ENCODE peak calls at places on chromosomes 3 and 15, in four cellular contexts. O is fibroblast of lung, Q is neural progenitor cell, V is psoas muscle. T is an unnamed sample.

GRCh38 chr3:12180218-12180617 is 21.5 kb upstream of the TIMP4 start:
- DNase-seq in O (peak), V (peak), Q (no peak), T (no peak)

GRCh38 chr15:40782609-40783227 is 12.9 kb downstream of the C15orf62 start:
- DNase-seq in O (peak), Q (peak), V (peak), T (no peak)

GRCh38 chr3:9649791-9650521 is 651 bp downstream of the MTMR14 start:
- DNase-seq in O (no peak), Q (peak), V (no peak), T (no peak)

GRCh38 chr3:160801386-160802118 is 45.5 kb downstream of the PPM1L start:
- DNase-seq in Q (no peak), V (peak), O (peak), T (no peak)

GRCh38 chr3:48695113-48695753 is 9.5 kb upstream of the NCKIPSD start:
- DNase-seq in O (peak), V (peak), Q (peak), T (no peak)

GRCh38 chr3:127749787-127750225 is 72.5 kb downstream of the MGLL start:
- DNase-seq in V (no peak), O (no peak), Q (no peak), T (no peak)

GRCh38 chr15:66670698-66671580 is 31.1 kb upstream of the SMAD6 start:
- DNase-seq in O (no peak), Q (peak), V (no peak), T (no peak)

GRCh38 chr3:120350431-120350941 is 1.3 kb upstream of the LRRC58 start:
- DNase-seq in Q (no peak), O (peak), V (no peak), T (peak)

GRCh38 chr3:142180761-142181362 is 31.5 kb upstream of the TFDP2 start:
- DNase-seq in Q (peak), O (peak), V (no peak), T (no peak)

GRCh38 chr15:42413914-42414313 is 54.6 kb downstream of the CAPN3 start:
- DNase-seq in Q (no peak), V (no peak), O (peak), T (no peak)

GRCh38 chr3:37992271-37993066 is 1.9 kb downstream of the VILL start:
- DNase-seq in V (no peak), Q (no peak), O (no peak), T (no peak)

GRCh38 chr3:4744405-4745239 is 234.6 kb upstream of the BHLHE40 start:
- DNase-seq in Q (no peak), O (peak), V (no peak), T (no peak)

GRCh38 chr3:159764211-159765024 is 224.2 kb upstream of the IL12A start:
- DNase-seq in Q (peak), V (peak), O (peak), T (peak)

GRCh38 chr15:42084465-42085235 is 9.7 kb downstream of the PLA2G4D start:
- DNase-seq in O (peak), Q (peak), V (peak), T (peak)

GRCh38 chr15:43998607-43999006 is 171.8 kb downstream of the WDR76 start:
- DNase-seq in Q (peak), O (peak), V (no peak), T (peak)

DNA sequence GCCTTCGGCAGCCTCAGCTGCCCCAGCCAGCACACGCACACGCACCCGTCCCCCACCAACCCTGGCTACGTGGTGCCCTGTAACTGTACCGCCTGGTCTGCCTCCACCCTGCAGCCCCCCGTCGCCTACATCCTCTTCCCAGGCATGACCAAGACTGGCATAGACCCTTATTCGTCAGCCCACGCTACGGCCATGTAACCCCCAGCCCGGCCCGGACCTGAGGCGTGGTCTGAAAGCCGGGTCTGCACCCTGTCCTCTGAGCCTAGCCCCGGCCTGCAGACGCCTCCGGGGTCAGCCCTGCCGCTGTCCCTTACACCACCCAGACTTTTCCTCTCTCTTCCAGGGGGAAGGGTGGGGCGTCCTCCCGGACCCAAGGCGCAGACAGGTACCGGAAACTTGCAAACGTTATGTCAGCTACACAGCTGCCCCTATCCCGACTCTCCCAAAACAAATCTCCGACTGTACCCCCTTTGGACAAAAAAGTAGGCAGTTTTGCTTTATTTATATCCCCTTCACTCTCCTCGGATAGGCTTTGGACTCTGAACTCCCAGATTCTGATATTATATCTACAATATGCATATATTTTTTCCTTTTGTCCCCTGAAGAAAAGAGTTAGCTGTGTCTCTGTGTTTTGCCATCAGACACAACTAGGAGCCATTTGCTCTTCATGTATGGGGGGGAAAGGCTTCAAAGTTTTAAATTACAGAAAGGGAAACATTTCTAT is 1.4 kb downstream of the SOX14 start:
- DNase-seq in O (no peak), V (no peak), Q (peak), T (no peak)
- H3K4me3 ChIP-seq in O (no peak), V (no peak), Q (peak), T (no peak)

DNA sequence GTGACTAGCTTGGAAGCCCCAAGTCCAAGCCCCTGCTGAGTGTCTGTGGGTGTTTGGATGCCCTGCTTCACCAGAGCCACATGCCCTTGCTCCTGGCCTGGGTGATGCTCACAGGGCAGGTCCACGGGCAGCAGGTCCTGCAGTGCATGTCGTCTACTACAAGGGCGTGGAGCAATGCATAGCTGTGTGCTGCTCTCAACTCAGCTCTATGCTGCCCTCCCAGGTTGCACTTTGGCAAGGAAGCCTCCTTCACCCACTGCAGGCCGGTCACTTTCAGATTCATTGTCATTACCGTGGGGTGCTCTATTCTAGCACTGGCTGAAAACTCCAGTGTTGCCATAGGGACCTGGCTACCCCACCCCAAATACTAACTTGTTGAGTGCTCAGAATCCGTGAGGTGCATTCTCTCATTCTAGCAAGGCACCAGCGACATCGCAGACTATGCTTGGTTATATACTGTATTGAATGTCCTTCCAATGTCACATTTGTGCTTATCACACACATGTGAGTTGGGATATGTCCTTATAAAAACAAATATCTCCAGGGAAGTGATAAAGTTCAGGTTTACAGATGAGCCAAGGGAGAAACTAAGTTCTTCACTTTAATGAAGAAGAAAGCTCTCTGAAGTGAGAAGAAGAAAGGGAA is 51.8 kb downstream of the GRAMD1C start:
- DNase-seq in V (no peak), O (no peak), Q (peak), T (no peak)
- TF ChIP-seq CTCF in V (no peak), O (no peak), Q (no peak), T (no peak)

GRCh38 chr3:113516115-113516505 is 1.2 kb upstream of the SPICE1 start:
- DNase-seq in V (no peak), Q (peak), O (no peak), T (no peak)
- H3K4me3 ChIP-seq in V (peak), Q (no peak), O (peak), T (no peak)

GRCh38 chr15:68650901-68651709 is 72.3 kb downstream of the CORO2B start:
- DNase-seq in O (no peak), V (peak), Q (peak), T (no peak)
- TF ChIP-seq CTCF in O (peak), V (peak), Q (peak), T (peak)

GRCh38 chr3:27721717-27722564 is at the start of gene EOMES:
- DNase-seq in Q (peak), V (peak), O (peak), T (no peak)

GRCh38 chr3:27720029-27720518 is 2.0 kb downstream of the EOMES start:
- DNase-seq in O (no peak), V (no peak), Q (no peak), T (no peak)

GRCh38 chr3:27719306-27720003 is 2.7 kb downstream of the EOMES start:
- DNase-seq in Q (no peak), O (no peak), V (no peak), T (no peak)

GRCh38 chr3:27722957-27723802 is 1.1 kb upstream of the EOMES start:
- DNase-seq in Q (peak), O (no peak), V (no peak), T (no peak)

DNA sequence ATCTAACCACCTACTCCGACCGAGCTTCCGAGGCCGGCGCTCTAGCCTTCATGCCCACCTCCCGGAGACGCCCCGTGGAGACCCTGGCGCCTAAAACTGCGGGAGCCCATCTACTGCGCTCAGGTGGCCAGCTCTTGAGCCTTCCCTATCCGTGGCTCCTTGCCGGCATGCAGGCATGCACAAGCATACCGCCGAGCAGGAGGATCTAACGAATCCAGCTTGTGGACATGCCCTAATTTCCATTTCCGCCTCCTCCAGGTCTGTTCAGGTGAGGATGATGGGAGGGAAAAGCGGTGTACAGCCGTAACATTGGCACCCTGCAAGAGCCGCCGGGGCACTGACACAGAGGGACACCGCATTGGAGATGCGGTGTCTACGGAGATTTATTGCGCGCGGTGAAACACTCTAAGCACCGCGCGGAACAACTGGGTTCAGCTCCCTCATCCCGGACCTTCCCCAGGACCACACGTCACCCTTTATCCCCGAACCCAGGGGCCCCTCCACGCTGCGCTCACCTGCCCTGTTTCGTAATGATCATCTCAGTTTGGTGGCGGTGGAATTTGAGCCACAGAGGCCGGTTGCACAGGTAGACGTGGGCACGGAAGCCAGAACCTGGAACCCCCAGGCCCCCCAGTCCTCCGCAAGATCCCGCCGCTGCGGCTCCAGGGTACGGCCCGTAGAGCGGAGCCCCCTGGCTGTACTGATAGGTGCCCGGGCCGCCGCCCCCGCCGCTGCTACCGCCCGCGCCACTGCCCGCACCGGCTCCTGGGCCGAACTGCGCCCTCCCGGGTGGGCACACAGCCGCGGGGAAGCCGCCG is 1.0 kb downstream of the EOMES start:
- DNase-seq in Q (peak), O (no peak), V (no peak), T (no peak)
- H3K4me3 ChIP-seq in Q (peak), O (peak), V (peak), T (no peak)

DNA sequence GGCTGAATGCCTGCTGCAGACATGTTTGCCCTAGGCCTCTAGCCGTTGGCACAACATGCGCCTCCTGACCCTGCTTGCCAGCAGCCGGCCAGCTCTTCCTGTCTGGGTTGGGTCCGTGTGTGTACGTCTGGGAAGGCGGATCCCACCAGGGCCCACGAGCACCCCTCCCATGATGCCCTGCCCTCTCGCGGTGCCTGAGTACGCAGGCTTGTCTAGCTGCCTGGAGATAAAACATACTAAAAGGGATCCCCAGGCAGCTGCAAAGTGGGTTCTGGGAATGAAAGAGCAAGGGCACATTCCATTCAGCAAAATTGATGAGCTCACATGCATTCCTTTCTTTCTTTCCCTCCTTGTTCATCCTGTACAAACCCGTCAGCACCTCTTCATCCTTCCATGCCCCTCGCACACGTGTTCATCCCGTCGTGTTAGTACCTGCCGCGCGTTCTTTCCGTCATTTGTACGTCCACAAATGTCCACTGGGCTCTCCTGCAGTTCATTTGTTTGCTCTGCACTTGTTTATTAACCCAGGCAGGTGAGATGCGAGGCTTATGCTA is 74.3 kb downstream of the FBLN2 start:
- DNase-seq in Q (peak), O (peak), V (no peak), T (no peak)
- TF ChIP-seq CTCF in Q (no peak), O (no peak), V (no peak), T (no peak)

GRCh38 chr15:80773122-80773551 is 6.0 kb upstream of the CEMIP start:
- DNase-seq in V (no peak), O (peak), Q (no peak), T (no peak)
- H3K4me3 ChIP-seq in V (no peak), O (no peak), Q (no peak), T (no peak)

T was measured in AG04450.